ENCODE peak calls at places on chromosomes 11 and 22, in six cellular contexts. S is lower leg skin; D is astrocyte of the spinal cord; E is A549; B is CD4-positive, alpha-beta T cell; N is AG04450. L is an unnamed sample.

GRCh38 chr11:498297-499181 is 8.5 kb downstream of the RNH1 start:
- DNase-seq in S (peak), B (no peak), E (no peak), N (no peak), D (no peak), L (no peak)

GRCh38 chr22:42490244-42490832 is 29.3 kb downstream of the RRP7A start:
- DNase-seq in D (no peak), S (no peak), B (no peak), E (no peak), N (no peak), L (no peak)

GRCh38 chr11:16295592-16295991 is 60.8 kb downstream of the SOX6 start:
- DNase-seq in E (no peak), S (no peak), D (no peak), B (no peak), N (no peak), L (no peak)

GRCh38 chr11:1126491-1126926 is 31.2 kb upstream of the MUC5AC start:
- DNase-seq in S (peak), D (no peak), N (no peak), B (peak), E (no peak), L (no peak)

GRCh38 chr22:27315833-27316232 is 485.7 kb downstream of the MN1 start:
- DNase-seq in N (no peak), D (no peak), B (no peak), S (no peak), E (no peak), L (no peak)

GRCh38 chr11:110134120-110134519 is 40.9 kb downstream of the ZC3H12C start:
- DNase-seq in D (peak), N (no peak), E (no peak), S (no peak), B (no peak), L (no peak)

GRCh38 chr22:39501644-39502108 is 414 bp upstream of the MIEF1 start:
- DNase-seq in D (no peak), E (no peak), B (no peak), N (no peak), S (no peak), L (no peak)

GRCh38 chr11:16191212-16191851 is 165.0 kb downstream of the SOX6 start:
- DNase-seq in N (no peak), D (no peak), E (peak), B (no peak), S (no peak), L (no peak)

GRCh38 chr22:36197601-36198146 is 3.9 kb downstream of the APOL4 start:
- DNase-seq in S (peak), B (no peak), E (no peak), D (no peak), N (no peak), L (no peak)

GRCh38 chr11:103798029-103798428 is 238.4 kb upstream of the DDI1 start:
- DNase-seq in B (no peak), E (no peak), D (peak), S (no peak), N (peak), L (no peak)

GRCh38 chr22:33083212-33083611 is 25.0 kb upstream of the SYN3 start:
- DNase-seq in S (no peak), N (no peak), E (no peak), B (no peak), D (no peak), L (no peak)

GRCh38 chr22:19687561-19688300 is 26.6 kb upstream of the SEPTIN5 start:
- DNase-seq in B (no peak), D (no peak), N (no peak), E (no peak), S (no peak), L (no peak)

GRCh38 chr11:33716236-33716635 is 15.6 kb upstream of the C11orf91 start:
- DNase-seq in S (no peak), N (no peak), B (no peak), D (peak), E (peak), L (no peak)

GRCh38 chr11:110075087-110075821 is 17.9 kb upstream of the ZC3H12C start:
- DNase-seq in E (no peak), S (no peak), D (peak), B (no peak), N (no peak), L (no peak)

GRCh38 chr11:67418476-67419281 is 3.2 kb downstream of the CARNS1 start:
- DNase-seq in D (no peak), N (no peak), E (no peak), B (peak), S (no peak), L (no peak)

GRCh38 chr11:66068923-66069714 is 953 bp upstream of the PACS1 start:
- DNase-seq in E (peak), S (peak), N (no peak), B (peak), D (peak), L (no peak)

GRCh38 chr11:107707128-107707760 is 4.6 kb downstream of the SLN start:
- DNase-seq in E (no peak), N (no peak), S (no peak), B (no peak), D (no peak), L (no peak)

GRCh38 chr11:33310720-33311500 is 53.7 kb downstream of the HIPK3 start:
- DNase-seq in S (no peak), D (peak), N (no peak), B (no peak), E (no peak), L (no peak)

GRCh38 chr11:88266919-88267318 is 70.6 kb downstream of the CTSC start:
- DNase-seq in B (no peak), S (no peak), E (no peak), D (no peak), N (no peak), L (no peak)

GRCh38 chr11:8640305-8640932 is 42.0 kb downstream of the TRIM66 start:
- DNase-seq in E (no peak), S (no peak), N (no peak), D (no peak), B (no peak), L (no peak)

GRCh38 chr11:772429-773390 is 4.6 kb downstream of the GATD1 start:
- DNase-seq in N (no peak), S (peak), E (no peak), D (no peak), B (no peak), L (no peak)

GRCh38 chr11:46491661-46492331 is 100.2 kb upstream of the CHRM4 start:
- DNase-seq in E (no peak), S (no peak), B (no peak), D (no peak), N (no peak), L (no peak)

GRCh38 chr11:46490576-46491100 is 99.1 kb upstream of the CHRM4 start:
- DNase-seq in E (no peak), S (no peak), B (no peak), N (no peak), D (peak), L (no peak)

GRCh38 chr11:46492540-46492939 is 101.0 kb upstream of the CHRM4 start:
- DNase-seq in D (no peak), E (no peak), S (no peak), B (no peak), N (no peak), L (no peak)

GRCh38 chr11:46493786-46494185 is 100.0 kb downstream of the AMBRA1 start:
- DNase-seq in B (no peak), D (no peak), S (no peak), E (no peak), N (no peak), L (no peak)

DNA sequence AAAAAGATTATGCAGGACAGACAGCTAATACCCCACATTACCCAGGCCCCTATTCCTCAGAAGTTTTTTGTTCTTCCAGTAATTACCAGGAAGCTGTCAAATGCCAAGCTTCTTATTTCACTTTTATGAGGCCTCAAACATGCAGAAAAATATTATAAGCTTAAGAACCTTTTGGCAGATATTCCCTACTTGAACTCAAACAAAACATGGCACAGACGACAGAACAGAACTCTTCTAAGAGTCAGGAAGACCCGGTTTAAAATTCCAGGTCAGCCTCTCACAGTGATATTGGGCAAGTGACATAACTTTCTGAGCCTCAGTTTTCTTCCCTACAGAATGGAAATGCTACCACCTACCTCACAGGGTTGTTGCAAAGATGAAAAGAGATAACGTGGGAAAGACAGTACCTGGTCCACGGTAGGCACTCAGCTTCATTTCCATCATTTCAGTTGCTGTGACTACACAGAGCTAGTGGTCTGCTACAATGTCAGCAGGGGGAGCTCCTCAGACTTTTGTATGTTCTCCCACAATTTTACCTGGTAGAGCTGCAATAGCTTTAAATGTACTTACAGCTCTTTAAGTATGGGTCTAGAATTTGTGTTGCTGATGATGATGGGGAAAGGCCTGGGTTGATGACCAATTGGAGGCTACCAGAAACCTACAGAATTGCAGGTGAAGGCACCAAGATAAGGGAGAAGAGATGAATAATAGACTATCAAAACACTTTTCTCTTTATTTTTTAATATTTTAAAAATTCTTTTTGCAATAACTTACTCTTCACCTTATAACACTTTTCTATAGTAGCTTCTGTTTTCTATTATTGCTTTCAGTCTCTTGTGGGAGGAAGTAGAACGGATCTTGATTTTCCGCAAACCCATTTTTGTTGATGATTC is 98.3 kb upstream of the CHRM4 start:
- DNase-seq in N (peak), D (peak), B (no peak), S (no peak), E (peak), L (no peak)
- TF ChIP-seq CTCF in N (peak), D (peak), B (peak), S (no peak), E (peak), L (no peak)

GRCh38 chr22:40651563-40652501 is 15.3 kb upstream of the MRTFA start:
- DNase-seq in D (peak), S (peak), N (peak), B (peak), E (peak), L (peak)
- TF ChIP-seq CTCF in D (no peak), S (no peak), N (peak), B (no peak), E (no peak), L (no peak)

DNA sequence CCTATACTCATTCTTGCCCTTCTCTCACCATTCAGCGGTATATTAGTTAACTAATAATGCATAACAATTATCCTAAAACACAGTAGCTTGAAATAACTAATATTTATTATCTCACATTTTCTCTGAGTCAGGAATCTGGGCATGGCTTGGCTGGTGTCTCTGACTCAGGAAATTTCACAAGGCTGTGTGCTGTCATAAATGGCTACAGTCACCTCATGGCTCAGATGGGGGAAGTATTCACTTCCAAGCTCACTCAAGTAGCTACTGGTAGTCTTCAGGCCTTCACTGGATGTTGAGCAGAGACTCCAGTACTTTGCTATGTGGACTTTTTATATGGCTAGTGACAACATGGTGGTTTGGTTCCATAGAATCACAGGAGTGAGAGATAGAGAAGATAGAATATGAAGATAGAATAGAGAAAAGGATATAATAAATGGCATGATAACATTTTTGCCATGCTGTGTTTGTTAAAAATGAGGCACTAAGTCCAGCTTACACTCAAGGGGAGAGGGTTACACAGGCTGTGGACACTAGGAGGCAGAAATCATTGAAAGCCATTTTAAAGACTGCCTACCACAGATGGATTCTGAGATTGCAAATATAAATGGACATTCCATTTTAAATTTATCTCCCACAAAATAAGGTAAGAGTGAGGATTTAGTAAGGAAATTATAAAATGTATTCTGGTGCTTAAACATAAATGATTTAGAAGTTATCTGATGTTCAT is 997.8 kb upstream of the CHORDC1 start:
- DNase-seq in N (no peak), E (peak), D (peak), S (no peak), B (no peak), L (no peak)
- TF ChIP-seq CTCF in N (no peak), E (no peak), D (no peak), S (no peak), B (no peak), L (no peak)

GRCh38 chr11:82676483-82677094 is 57.1 kb downstream of the FAM181B start:
- DNase-seq in N (no peak), D (no peak), B (no peak), E (no peak), S (no peak), L (no peak)
- TF ChIP-seq CTCF in N (peak), D (peak), B (no peak), E (peak), S (no peak), L (no peak)

GRCh38 chr11:58902881-58903280 is 36.4 kb upstream of the GLYATL1 start:
- DNase-seq in B (no peak), S (no peak), E (no peak), D (no peak), N (no peak), L (no peak)

GRCh38 chr11:58905141-58905715 is 34.1 kb upstream of the GLYATL1 start:
- DNase-seq in N (no peak), E (no peak), D (peak), B (no peak), S (no peak), L (no peak)

GRCh38 chr11:58905716-58906547 is 33.4 kb upstream of the GLYATL1 start:
- DNase-seq in E (peak), S (peak), N (peak), D (peak), B (no peak), L (no peak)

GRCh38 chr11:58898106-58898505 is 41.2 kb upstream of the GLYATL1 start:
- DNase-seq in S (no peak), N (no peak), D (peak), E (no peak), B (no peak), L (no peak)

GRCh38 chr11:58900479-58901420 is 38.5 kb upstream of the GLYATL1 start:
- DNase-seq in D (peak), B (no peak), S (peak), E (peak), N (peak), L (no peak)
- TF ChIP-seq CTCF in D (peak), B (peak), S (no peak), E (peak), N (peak), L (no peak)

GRCh38 chr11:71358963-71359567 is 89.1 kb downstream of the DHCR7 start:
- DNase-seq in D (no peak), N (no peak), S (no peak), B (no peak), E (no peak), L (no peak)

GRCh38 chr11:71356904-71357303 is 91.3 kb downstream of the DHCR7 start:
- DNase-seq in N (no peak), S (no peak), E (no peak), D (no peak), B (no peak), L (no peak)

GRCh38 chr11:71358122-71358728 is 90.0 kb downstream of the DHCR7 start:
- DNase-seq in E (no peak), D (no peak), S (no peak), N (no peak), B (no peak), L (no peak)

GRCh38 chr11:71356280-71356876 is 91.8 kb downstream of the DHCR7 start:
- DNase-seq in N (no peak), D (no peak), S (no peak), B (no peak), E (no peak), L (no peak)

DNA sequence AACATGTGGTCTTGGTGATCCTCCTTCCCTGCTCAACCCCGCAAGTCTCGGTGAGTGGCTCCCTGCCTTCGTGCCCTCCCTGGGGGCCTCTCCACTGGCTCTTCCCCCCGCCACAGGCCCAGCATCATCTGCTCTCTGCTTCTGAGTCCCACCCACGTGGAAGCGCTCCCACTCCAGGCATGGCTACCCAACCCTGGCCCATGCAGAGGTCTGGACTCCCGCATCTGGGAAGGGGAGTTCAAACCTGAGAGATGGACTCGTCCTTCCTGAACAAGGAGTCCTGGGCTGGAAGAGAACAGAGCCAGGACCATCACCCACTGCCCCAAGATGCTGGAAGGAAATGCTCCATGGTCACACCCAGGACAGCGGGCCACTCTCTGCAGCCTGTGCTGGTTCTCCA is 90.8 kb downstream of the DHCR7 start:
- DNase-seq in N (no peak), B (no peak), S (no peak), E (no peak), D (no peak), L (no peak)
- TF ChIP-seq CTCF in N (no peak), B (no peak), S (no peak), E (no peak), D (no peak), L (no peak)

GRCh38 chr11:133930767-133931448 is 25.9 kb downstream of the IGSF9B start:
- DNase-seq in D (no peak), B (no peak), E (peak), S (no peak), N (no peak), L (no peak)
- TF ChIP-seq CTCF in D (peak), B (no peak), E (peak), S (no peak), N (peak), L (no peak)

DNA sequence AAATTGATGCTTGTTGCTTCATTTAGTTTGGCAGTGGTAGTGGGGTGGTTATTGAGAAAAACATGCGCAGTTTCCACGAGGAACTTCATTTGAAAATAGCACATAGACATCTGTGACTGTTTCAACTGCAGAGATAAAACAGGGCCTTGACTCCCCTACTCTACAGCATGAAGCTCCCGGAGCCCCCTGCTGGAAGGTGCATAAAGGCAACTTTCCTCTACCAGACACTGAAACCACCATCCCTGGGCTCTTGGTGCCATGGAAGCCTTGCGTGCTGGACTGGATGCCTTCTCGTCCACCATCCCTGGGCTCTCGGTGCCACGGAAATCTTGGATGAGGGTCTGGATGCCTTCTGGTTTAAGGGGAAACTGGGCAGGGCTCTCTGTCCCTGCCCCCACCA is 195.8 kb downstream of the CSNK2A3 start:
- DNase-seq in S (no peak), E (peak), D (peak), B (peak), N (no peak), L (no peak)
- TF ChIP-seq CTCF in S (no peak), E (peak), D (peak), B (peak), N (peak), L (no peak)

L was measured in omental fat pad.